ENCODE peak calls at places on chromosome 7, in ten cellular contexts. U is epithelial cell of proximal tubule; A is stimulated activated CD4-positive, alpha-beta T cell treated with anti-CD3 and anti-CD28 coated beads, Interleukin-15, amount 100 ng/mL, for 24 hours; B is DMS153; H is GM12892; K is upper lobe of right lung; X is GM23338; R is RKO; O is left lung; J is CD8-positive, alpha-beta memory T cell. G is an unnamed sample.

GRCh38 chr7:87204933-87205332 is 14.6 kb downstream of the TMEM243 start:
- DNase-seq in U (no peak), A (no peak), B (no peak), H (no peak), K (no peak), X (no peak), R (no peak), O (no peak), J (no peak), G (no peak)

GRCh38 chr7:28075674-28076358 is 104.8 kb downstream of the JAZF1 start:
- DNase-seq in U (no peak), A (no peak), B (peak; percentile 89), H (no peak), K (no peak), X (no peak), R (no peak), O (no peak), J (no peak), G (no peak)

GRCh38 chr7:40805361-40805760 is 670.6 kb downstream of the SUGCT start:
- DNase-seq in U (no peak), A (no peak), B (no peak), H (no peak), K (no peak), X (no peak), R (no peak), O (no peak), J (no peak), G (no peak)

GRCh38 chr7:110205899-110206298 is 885.0 kb upstream of the LRRN3 start:
- DNase-seq in U (no peak), A (no peak), B (no peak), H (no peak), K (no peak), X (no peak), R (no peak), O (no peak), J (no peak), G (no peak)

GRCh38 chr7:82373890-82374289 is 69.7 kb downstream of the CACNA2D1 start:
- DNase-seq in U (no peak), A (no peak), B (peak; percentile 45), H (no peak), K (no peak), X (no peak), R (no peak), O (no peak), J (no peak), G (no peak)

GRCh38 chr7:44793919-44794715 is 2.4 kb upstream of the PPIA start:
- DNase-seq in U (no peak), A (no peak), B (no peak), H (no peak), K (no peak), X (no peak), R (no peak), O (no peak), J (no peak), G (no peak)

GRCh38 chr7:35253680-35254495 is at the start of gene TBX20:
- DNase-seq in U (no peak), A (peak; percentile 61), B (no peak), H (no peak), K (peak; percentile 72), X (peak; percentile 82), R (no peak), O (no peak), J (peak; percentile 5), G (peak; percentile 26)

GRCh38 chr7:158731761-158732160 is 27.2 kb upstream of the NCAPG2 start:
- DNase-seq in U (no peak), A (no peak), B (peak; percentile 25), H (no peak), K (no peak), X (no peak), R (no peak), O (no peak), J (no peak), G (no peak)

GRCh38 chr7:16171928-16172327 is 249.4 kb downstream of the CRPPA start:
- DNase-seq in U (no peak), A (no peak), B (no peak), H (no peak), K (no peak), X (no peak), R (no peak), O (no peak), J (no peak), G (no peak)

GRCh38 chr7:155341463-155341983 is 43.8 kb downstream of the INSIG1 start:
- DNase-seq in U (no peak), A (no peak), B (no peak), H (no peak), K (no peak), X (no peak), R (no peak), O (no peak), J (no peak), G (no peak)

GRCh38 chr7:148336411-148336810 is 254.2 kb upstream of the C7orf33 start:
- DNase-seq in U (no peak), A (no peak), B (no peak), H (no peak), K (no peak), X (no peak), R (no peak), O (no peak), J (no peak), G (no peak)

GRCh38 chr7:85489498-85489897 is 302.6 kb upstream of the SEMA3D start:
- DNase-seq in U (no peak), A (no peak), B (no peak), H (no peak), K (no peak), X (no peak), R (peak; percentile 18), O (no peak), J (no peak), G (no peak)

GRCh38 chr7:142804715-142805114 is 33.9 kb downstream of the PRSS2 start:
- DNase-seq in U (no peak), A (peak; percentile 64), B (no peak), H (no peak), K (no peak), X (no peak), R (no peak), O (no peak), J (peak; percentile 45), G (peak; percentile 69)

GRCh38 chr7:44274623-44274975 is 50.8 kb downstream of the CAMK2B start:
- DNase-seq in U (no peak), A (no peak), B (no peak), H (no peak), K (peak; percentile 55), X (no peak), R (no peak), O (no peak), J (no peak), G (no peak)

GRCh38 chr7:39360038-39360437 is 206.2 kb upstream of the YAE1 start:
- DNase-seq in U (no peak), A (no peak), B (no peak), H (no peak), K (no peak), X (no peak), R (no peak), O (no peak), J (no peak), G (no peak)

GRCh38 chr7:35003679-35004278 is 33.5 kb downstream of the DPY19L1 start:
- DNase-seq in U (peak; percentile 83), A (no peak), B (peak; percentile 97), H (no peak), K (peak; percentile 84), X (no peak), R (no peak), O (peak; percentile 78), J (no peak), G (no peak)

GRCh38 chr7:13282377-13282980 is 595.0 kb downstream of the ARL4A start:
- DNase-seq in U (no peak), A (no peak), B (peak; percentile 20), H (no peak), K (no peak), X (peak; percentile 32), R (peak; percentile 37), O (no peak), J (no peak), G (no peak)

GRCh38 chr7:66894463-66895080 is 26.5 kb upstream of the TMEM248 start:
- DNase-seq in U (no peak), A (no peak), B (no peak), H (no peak), K (no peak), X (peak; percentile 81), R (peak; percentile 35), O (no peak), J (no peak), G (no peak)

GRCh38 chr7:152870106-152870693 is 110.6 kb downstream of the ACTR3B start:
- DNase-seq in U (no peak), A (no peak), B (no peak), H (no peak), K (peak; percentile 52), X (no peak), R (no peak), O (no peak), J (no peak), G (no peak)

GRCh38 chr7:121575194-121575766 is 179.2 kb upstream of the FAM3C start:
- DNase-seq in U (no peak), A (no peak), B (no peak), H (no peak), K (no peak), X (no peak), R (no peak), O (no peak), J (no peak), G (no peak)

GRCh38 chr7:130990178-130990832 is 256.3 kb upstream of the KLF14 start:
- DNase-seq in U (no peak), A (no peak), B (no peak), H (no peak), K (no peak), X (no peak), R (no peak), O (peak; percentile 73), J (peak; percentile 41), G (no peak)

GRCh38 chr7:131081308-131081707 is 246.4 kb upstream of the MKLN1 start:
- DNase-seq in U (no peak), A (no peak), B (no peak), H (no peak), K (no peak), X (no peak), R (no peak), O (no peak), J (no peak), G (no peak)

GRCh38 chr7:2729893-2730716 is 42.1 kb downstream of the AMZ1 start:
- DNase-seq in U (no peak), A (no peak), B (no peak), H (no peak), K (peak; percentile 60), X (no peak), R (no peak), O (peak; percentile 24), J (no peak), G (no peak)

GRCh38 chr7:44661233-44661632 is 54.8 kb downstream of the OGDH start:
- DNase-seq in U (no peak), A (no peak), B (no peak), H (no peak), K (no peak), X (no peak), R (no peak), O (no peak), J (no peak), G (no peak)

GRCh38 chr7:152894295-152895170 is 135.0 kb downstream of the ACTR3B start:
- DNase-seq in U (no peak), A (peak; percentile 48), B (no peak), H (peak; percentile 74), K (no peak), X (peak; percentile 74), R (no peak), O (no peak), J (no peak), G (peak; percentile 48)

GRCh38 chr7:135718794-135719436 is 9.1 kb downstream of the SLC13A4 start:
- DNase-seq in U (no peak), A (no peak), B (no peak), H (no peak), K (no peak), X (peak; percentile 17), R (no peak), O (no peak), J (no peak), G (no peak)

GRCh38 chr7:139771001-139771956 is 6.5 kb downstream of the HIPK2 start:
- DNase-seq in U (no peak), A (no peak), B (no peak), H (no peak), K (no peak), X (no peak), R (no peak), O (no peak), J (no peak), G (no peak)

GRCh38 chr7:80330434-80330833 is 181.4 kb downstream of the GNAT3 start:
- DNase-seq in U (no peak), A (no peak), B (no peak), H (no peak), K (no peak), X (no peak), R (no peak), O (no peak), J (no peak), G (no peak)

G was measured in activated naive CD8-positive, alpha-beta T cell treated with anti-CD3 and anti-CD28 coated beads, Interleukin-2, amount 50 U/mL, for 24 hours.